ENCODE peak calls at places on chromosomes 5 and 9, in six cellular contexts. B is kidney; K is thoracic aorta; Q is ovary; R is cardiac muscle cell; U is CD4-positive, alpha-beta memory T cell. A is an unnamed sample. For H3K9me3 and H3K36me3, the result is how much of the 10 kb centered on the place peaks cover.

GRCh38 chr9:127865645-127866464 is 11.4 kb upstream of the ENG start:
- DNase-seq in U (peak), Q (no peak), K (no peak), R (no peak), B (no peak), A (no peak)

GRCh38 chr5:74673011-74673790 is 11.8 kb upstream of the HEXB start:
- DNase-seq in B (no peak), U (peak), R (peak), Q (no peak), K (no peak), A (no peak)

GRCh38 chr9:129322641-129323375 is 144.7 kb upstream of the IER5L start:
- DNase-seq in B (peak), Q (no peak), U (no peak), R (no peak), K (no peak), A (no peak)

GRCh38 chr9:134618163-134618822 is 23.3 kb upstream of the COL5A1 start:
- DNase-seq in U (no peak), K (no peak), R (peak), B (peak), Q (no peak), A (no peak)

GRCh38 chr5:59648949-59649921 is 244.3 kb downstream of the PDE4D start:
- DNase-seq in U (no peak), Q (no peak), B (no peak), K (no peak), R (peak), A (no peak)

GRCh38 chr5:134438641-134439621 is 27.2 kb upstream of the CDKN2AIPNL start:
- DNase-seq in B (peak), K (no peak), R (peak), Q (peak), U (no peak), A (no peak)

GRCh38 chr9:92648447-92649406 is 21.2 kb downstream of the IPPK start:
- DNase-seq in K (no peak), R (no peak), U (no peak), B (peak), Q (no peak), A (no peak)

GRCh38 chr5:3858524-3858923 is 262.9 kb downstream of the IRX1 start:
- DNase-seq in U (no peak), B (no peak), R (no peak), K (no peak), Q (no peak), A (no peak)

GRCh38 chr5:43702815-43703214 is 99.8 kb downstream of the NNT start:
- DNase-seq in K (no peak), B (no peak), Q (no peak), U (no peak), R (peak), A (peak)

GRCh38 chr9:125706661-125707539 is at the start of gene MAPKAP1:
- DNase-seq in K (peak), Q (peak), U (peak), R (peak), B (peak), A (peak)

GRCh38 chr9:37676411-37676830 is 25.7 kb downstream of the FRMPD1 start:
- DNase-seq in R (no peak), K (no peak), Q (no peak), U (no peak), B (no peak), A (no peak)

GRCh38 chr9:121736964-121737462 is 85.6 kb downstream of the DAB2IP start:
- DNase-seq in U (no peak), Q (peak), B (peak), R (no peak), K (no peak), A (peak)

GRCh38 chr9:121122450-121123032 is 47.8 kb downstream of the CNTRL start:
- DNase-seq in U (no peak), B (no peak), R (no peak), K (no peak), Q (no peak), A (no peak)

GRCh38 chr5:73748510-73749410 is 122.8 kb downstream of the ARHGEF28 start:
- DNase-seq in B (peak), K (no peak), R (peak), U (no peak), Q (peak), A (no peak)

GRCh38 chr5:143471041-143471509 is 67.6 kb upstream of the NR3C1 start:
- DNase-seq in U (no peak), K (no peak), Q (no peak), B (no peak), R (peak), A (no peak)

GRCh38 chr9:33106372-33106771 is 29.9 kb upstream of the SMU1 start:
- DNase-seq in R (no peak), Q (no peak), K (no peak), B (no peak), U (no peak), A (no peak)

GRCh38 chr5:123090641-123091257 is 1.7 kb downstream of the PRDM6 start:
- DNase-seq in U (no peak), R (no peak), B (no peak), K (no peak), Q (peak), A (no peak)

GRCh38 chr5:131198625-131199024 is 27.9 kb downstream of the LYRM7 start:
- DNase-seq in U (no peak), K (no peak), B (no peak), R (peak), Q (no peak), A (no peak)

GRCh38 chr5:121273818-121274433 is 577.8 kb upstream of the FTMT start:
- DNase-seq in B (no peak), U (no peak), K (no peak), R (peak), Q (no peak), A (no peak)

GRCh38 chr9:105881654-105882349 is 187.5 kb downstream of the TMEM38B start:
- DNase-seq in B (no peak), U (peak), Q (peak), K (no peak), R (peak), A (peak)

GRCh38 chr9:16828335-16829281 is 41.9 kb downstream of the BNC2 start:
- DNase-seq in Q (peak), U (no peak), R (peak), K (no peak), B (peak), A (peak)

GRCh38 chr9:82152181-82152580 is 163.6 kb downstream of the SPATA31D1 start:
- DNase-seq in R (no peak), Q (no peak), K (no peak), B (no peak), U (no peak), A (no peak)

GRCh38 chr5:9927521-9927997 is 297.4 kb upstream of the TAS2R1 start:
- DNase-seq in K (no peak), R (peak), Q (no peak), U (no peak), B (no peak), A (no peak)

GRCh38 chr9:130451509-130452388 is 7.0 kb downstream of the ASS1 start:
- DNase-seq in K (peak), U (no peak), Q (peak), B (peak), R (peak), A (peak)

GRCh38 chr5:60101561-60101960 is 208.0 kb upstream of the PDE4D start:
- DNase-seq in B (no peak), Q (no peak), K (no peak), R (no peak), U (no peak), A (no peak)

GRCh38 chr5:154309805-154310204 is 119.3 kb downstream of the GALNT10 start:
- DNase-seq in B (no peak), Q (no peak), R (peak), K (no peak), U (no peak), A (no peak)

GRCh38 chr5:95718203-95718602 is 12.9 kb upstream of the RHOBTB3 start:
- DNase-seq in U (peak), B (no peak), R (no peak), K (no peak), Q (no peak), A (no peak)

GRCh38 chr5:163963881-163964280 is 458.5 kb downstream of the MAT2B start:
- DNase-seq in U (no peak), K (no peak), R (peak), Q (no peak), B (no peak), A (no peak)

GRCh38 chr9:117720555-117720954 is 16.4 kb downstream of the TLR4 start:
- DNase-seq in R (no peak), U (no peak), Q (no peak), K (no peak), B (peak), A (no peak)

GRCh38 chr5:175516933-175517823 is 38.8 kb downstream of the SFXN1 start:
- DNase-seq in U (no peak), R (peak), Q (no peak), B (no peak), K (no peak), A (no peak)

GRCh38 chr9:72554221-72554641 is 32.8 kb downstream of the TMC1 start:
- DNase-seq in Q (no peak), U (no peak), K (no peak), R (peak), B (no peak), A (peak)

GRCh38 chr5:101024299-101024698 is 121.2 kb upstream of the ST8SIA4 start:
- DNase-seq in R (no peak), K (no peak), B (no peak), Q (no peak), U (no peak), A (no peak)
- H3K9me3 ChIP-seq in R (under half), K (under half), B (under half), Q (under half), U (under half), A (under half)

GRCh38 chr5:644509-644908 is 32.4 kb downstream of the CEP72 start:
- DNase-seq in U (no peak), B (peak), R (no peak), Q (no peak), K (no peak), A (no peak)

GRCh38 chr5:643811-644271 is 31.7 kb downstream of the CEP72 start:
- DNase-seq in B (peak), U (no peak), R (no peak), K (no peak), Q (no peak), A (no peak)

GRCh38 chr5:645421-645820 is 33.3 kb downstream of the CEP72 start:
- DNase-seq in K (no peak), Q (no peak), R (no peak), U (no peak), B (peak), A (no peak)

GRCh38 chr5:643351-643801 is 31.2 kb downstream of the CEP72 start:
- DNase-seq in B (no peak), R (no peak), U (no peak), Q (no peak), K (no peak), A (no peak)

GRCh38 chr5:644971-645370 is 32.8 kb downstream of the CEP72 start:
- DNase-seq in Q (no peak), B (peak), R (no peak), U (no peak), K (no peak), A (no peak)
- H3K36me3 ChIP-seq in Q (under half), B (under half), R (under half), U (under half), K (under half), A (half or more)

GRCh38 chr5:133427121-133427777 is 185.1 kb downstream of the FSTL4 start:
- DNase-seq in Q (no peak), B (no peak), K (no peak), R (peak), U (no peak), A (no peak)

GRCh38 chr5:133430095-133430494 is 182.2 kb downstream of the FSTL4 start:
- DNase-seq in B (no peak), K (no peak), Q (no peak), U (no peak), R (no peak), A (no peak)

GRCh38 chr5:133429046-133429445 is 183.3 kb downstream of the FSTL4 start:
- DNase-seq in R (no peak), K (no peak), Q (no peak), B (no peak), U (no peak), A (no peak)

GRCh38 chr5:133425764-133426738 is 186.3 kb downstream of the FSTL4 start:
- DNase-seq in K (no peak), B (no peak), U (no peak), R (no peak), Q (no peak), A (no peak)

DNA sequence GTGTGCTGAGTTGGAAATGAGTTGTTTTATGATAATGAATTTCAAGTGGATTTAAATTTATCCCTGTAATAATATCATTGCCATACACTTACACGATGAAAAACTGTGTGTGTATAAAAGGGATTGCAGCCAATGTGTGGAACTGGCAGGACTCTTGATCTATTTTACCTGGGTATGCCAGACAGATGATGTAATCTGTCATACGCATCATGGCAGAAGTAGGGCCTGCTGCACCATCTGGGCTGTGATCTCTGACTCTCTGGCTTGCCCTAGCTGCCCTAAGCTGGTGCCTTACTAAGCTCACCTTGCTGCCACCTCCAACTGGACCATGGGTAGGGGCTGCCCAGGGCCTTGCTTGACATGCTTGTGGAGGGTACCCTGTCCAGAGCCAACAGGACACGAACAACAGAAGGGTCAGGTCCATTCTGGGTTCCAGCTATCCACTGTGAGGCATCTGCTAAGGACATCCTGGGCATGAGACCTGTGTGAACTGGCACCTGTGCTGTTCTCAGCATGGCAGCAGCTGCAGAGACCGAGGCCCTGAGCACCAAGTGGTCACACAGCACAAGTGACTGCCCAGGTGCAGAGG is 184.2 kb downstream of the FSTL4 start:
- DNase-seq in B (no peak), K (no peak), Q (no peak), U (no peak), R (no peak), A (no peak)
- H3K4me3 ChIP-seq in B (no peak), K (no peak), Q (no peak), U (no peak), R (no peak), A (no peak)

DNA sequence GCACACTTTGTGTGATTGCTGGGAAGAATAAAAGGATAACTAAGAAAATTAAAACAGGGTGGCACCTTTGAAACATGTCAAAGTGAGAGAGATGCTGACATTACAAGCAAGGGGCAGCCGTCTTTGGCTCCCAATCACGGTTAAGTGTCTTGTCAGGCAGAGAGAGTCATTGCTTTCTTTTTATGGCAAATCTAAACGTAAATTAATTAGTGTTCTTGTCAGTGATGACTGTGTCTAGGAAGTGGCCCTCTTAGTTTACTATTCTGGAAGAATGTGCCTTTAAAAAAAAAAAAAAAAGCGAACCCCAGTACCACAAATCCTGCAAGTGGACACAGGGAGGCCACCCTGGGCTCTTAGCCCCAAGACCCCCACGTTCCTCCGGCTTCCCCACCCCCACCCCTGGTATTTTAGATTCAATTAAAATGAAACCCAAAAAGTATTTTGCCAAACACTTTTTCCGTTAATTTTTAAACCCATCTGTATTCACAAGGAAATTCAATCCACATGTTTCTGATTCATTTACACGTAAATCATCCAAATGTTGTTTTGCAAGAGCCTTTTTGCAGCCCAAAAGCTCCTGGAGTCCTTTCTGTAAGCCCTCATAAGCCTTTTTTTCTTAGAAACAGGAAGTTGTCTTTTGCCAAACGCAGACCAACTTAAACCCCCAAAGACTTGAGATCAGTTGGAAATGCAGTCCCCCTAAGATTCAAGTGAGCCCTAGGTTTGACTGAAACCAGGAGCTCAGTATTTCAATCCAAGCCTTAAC is 399.3 kb downstream of the EBF1 start:
- DNase-seq in B (no peak), R (peak), K (no peak), U (no peak), Q (no peak), A (no peak)
- H3K9me3 ChIP-seq in B (under half), R (under half), K (under half), U (under half), Q (under half), A (under half)